ENCODE peak calls at places on chromosomes 12 and 14, in eight cellular contexts. One of them, this sample, is unnamed.

GRCh38 chr14:86826641-86827040 is 1166.3 kb downstream of the GALC start:
- DNase-seq in GM10248: no peak
- DNase-seq in midbrain: no peak
- DNase-seq in A549: no peak
- DNase-seq in GM23248: no peak
- DNase-seq in EL: no peak
- DNase-seq in anterior cingulate cortex: no peak
- DNase-seq in fibroblast of pulmonary artery: no peak
- DNase-seq in this sample: no peak

GRCh38 chr12:53290661-53291060 is 4.7 kb upstream of the PFDN5 start:
- DNase-seq in GM10248: no peak
- DNase-seq in midbrain: no peak
- DNase-seq in A549: no peak
- DNase-seq in GM23248: peak
- DNase-seq in EL: no peak
- DNase-seq in anterior cingulate cortex: no peak
- DNase-seq in fibroblast of pulmonary artery: no peak
- DNase-seq in this sample: no peak

GRCh38 chr14:72679591-72680151 is 214.2 kb downstream of the DPF3 start:
- DNase-seq in GM10248: no peak
- DNase-seq in midbrain: no peak
- DNase-seq in A549: no peak
- DNase-seq in GM23248: no peak
- DNase-seq in EL: no peak
- DNase-seq in anterior cingulate cortex: no peak
- DNase-seq in fibroblast of pulmonary artery: no peak
- DNase-seq in this sample: no peak

GRCh38 chr12:106345739-106346138 is 11.8 kb upstream of the POLR3B start:
- DNase-seq in GM10248: no peak
- DNase-seq in midbrain: peak
- DNase-seq in A549: peak
- DNase-seq in GM23248: peak
- DNase-seq in EL: peak
- DNase-seq in anterior cingulate cortex: no peak
- DNase-seq in fibroblast of pulmonary artery: peak
- DNase-seq in this sample: peak

GRCh38 chr12:32545413-32545970 is 133.6 kb upstream of the DNM1L start:
- DNase-seq in GM10248: no peak
- DNase-seq in midbrain: no peak
- DNase-seq in A549: no peak
- DNase-seq in GM23248: no peak
- DNase-seq in EL: no peak
- DNase-seq in anterior cingulate cortex: no peak
- DNase-seq in fibroblast of pulmonary artery: no peak
- DNase-seq in this sample: no peak

GRCh38 chr12:80509781-80510556 is 65.9 kb downstream of the PTPRQ start:
- DNase-seq in GM10248: no peak
- DNase-seq in midbrain: no peak
- DNase-seq in A549: no peak
- DNase-seq in GM23248: peak
- DNase-seq in EL: peak
- DNase-seq in anterior cingulate cortex: no peak
- DNase-seq in fibroblast of pulmonary artery: peak
- DNase-seq in this sample: no peak

GRCh38 chr12:124758266-124759200 is 105.1 kb downstream of the SCARB1 start:
- DNase-seq in GM10248: no peak
- DNase-seq in midbrain: no peak
- DNase-seq in A549: no peak
- DNase-seq in GM23248: no peak
- DNase-seq in EL: no peak
- DNase-seq in anterior cingulate cortex: no peak
- DNase-seq in fibroblast of pulmonary artery: no peak
- DNase-seq in this sample: no peak

GRCh38 chr12:19665105-19665900 is 226.0 kb downstream of the AEBP2 start:
- DNase-seq in GM10248: no peak
- DNase-seq in midbrain: no peak
- DNase-seq in A549: no peak
- DNase-seq in GM23248: no peak
- DNase-seq in EL: no peak
- DNase-seq in anterior cingulate cortex: no peak
- DNase-seq in fibroblast of pulmonary artery: no peak
- DNase-seq in this sample: no peak

GRCh38 chr14:91383439-91383838 is 34.2 kb downstream of the CCDC88C start:
- DNase-seq in GM10248: no peak
- DNase-seq in midbrain: no peak
- DNase-seq in A549: no peak
- DNase-seq in GM23248: no peak
- DNase-seq in EL: no peak
- DNase-seq in anterior cingulate cortex: no peak
- DNase-seq in fibroblast of pulmonary artery: no peak
- DNase-seq in this sample: no peak

GRCh38 chr12:70691018-70691672 is 53.9 kb upstream of the PTPRB start:
- DNase-seq in GM10248: no peak
- DNase-seq in midbrain: no peak
- DNase-seq in A549: no peak
- DNase-seq in GM23248: peak
- DNase-seq in EL: peak
- DNase-seq in anterior cingulate cortex: no peak
- DNase-seq in fibroblast of pulmonary artery: peak
- DNase-seq in this sample: no peak

GRCh38 chr12:132886529-132887477 is 602 bp downstream of the CHFR start:
- DNase-seq in GM10248: no peak
- DNase-seq in midbrain: no peak
- DNase-seq in A549: peak
- DNase-seq in GM23248: peak
- DNase-seq in EL: peak
- DNase-seq in anterior cingulate cortex: no peak
- DNase-seq in fibroblast of pulmonary artery: no peak
- DNase-seq in this sample: peak

GRCh38 chr12:78501825-78502224 is 362.7 kb upstream of the SYT1 start:
- DNase-seq in GM10248: no peak
- DNase-seq in midbrain: no peak
- DNase-seq in A549: no peak
- DNase-seq in GM23248: no peak
- DNase-seq in EL: no peak
- DNase-seq in anterior cingulate cortex: no peak
- DNase-seq in fibroblast of pulmonary artery: no peak
- DNase-seq in this sample: no peak